ENCODE peak calls at places on chromosomes 3 and 15, in four cellular contexts. One of them, this sample, is unnamed.

GRCh38 chr3:149390772-149391212 is 13.3 kb upstream of the TM4SF1 start:
- DNase-seq in fibroblast of pulmonary artery: no peak
- DNase-seq in fibroblast of lung: no peak
- DNase-seq in neural progenitor cell: no peak
- DNase-seq in this sample: peak

GRCh38 chr3:193554790-193555189 is at the start of gene ATP13A4:
- DNase-seq in fibroblast of pulmonary artery: no peak
- DNase-seq in fibroblast of lung: no peak
- DNase-seq in neural progenitor cell: peak
- DNase-seq in this sample: no peak

GRCh38 chr15:40266828-40267304 is 16.0 kb downstream of the ANKRD63 start:
- DNase-seq in fibroblast of lung: peak
- DNase-seq in fibroblast of pulmonary artery: peak
- DNase-seq in neural progenitor cell: no peak
- DNase-seq in this sample: peak

GRCh38 chr15:48946088-48946839 is 17.5 kb downstream of the SHC4 start:
- DNase-seq in fibroblast of lung: peak
- DNase-seq in fibroblast of pulmonary artery: peak
- DNase-seq in neural progenitor cell: no peak
- DNase-seq in this sample: peak

GRCh38 chr3:45560270-45561020 is 34.1 kb upstream of the LIMD1 start:
- DNase-seq in fibroblast of pulmonary artery: peak
- DNase-seq in fibroblast of lung: peak
- DNase-seq in neural progenitor cell: no peak
- DNase-seq in this sample: no peak

GRCh38 chr3:158267015-158267414 is 157.1 kb downstream of the RSRC1 start:
- DNase-seq in fibroblast of lung: peak
- DNase-seq in neural progenitor cell: no peak
- DNase-seq in fibroblast of pulmonary artery: no peak
- DNase-seq in this sample: no peak

GRCh38 chr3:45227131-45227819 is 1.2 kb upstream of the TMEM158 start:
- DNase-seq in fibroblast of lung: no peak
- DNase-seq in neural progenitor cell: peak
- DNase-seq in fibroblast of pulmonary artery: peak
- DNase-seq in this sample: no peak

GRCh38 chr3:67362686-67363085 is 291.7 kb downstream of the SUCLG2 start:
- DNase-seq in neural progenitor cell: no peak
- DNase-seq in fibroblast of pulmonary artery: peak
- DNase-seq in fibroblast of lung: no peak
- DNase-seq in this sample: peak

GRCh38 chr15:101004500-101004899 is 85.3 kb downstream of the LRRK1 start:
- DNase-seq in neural progenitor cell: no peak
- DNase-seq in fibroblast of pulmonary artery: no peak
- DNase-seq in fibroblast of lung: no peak
- DNase-seq in this sample: no peak

GRCh38 chr3:127035672-127036071 is 52.8 kb downstream of the PLXNA1 start:
- DNase-seq in fibroblast of lung: peak
- DNase-seq in fibroblast of pulmonary artery: peak
- DNase-seq in neural progenitor cell: no peak
- DNase-seq in this sample: peak

GRCh38 chr15:68821190-68821897 is 649 bp upstream of the ANP32A start:
- DNase-seq in neural progenitor cell: no peak
- DNase-seq in fibroblast of pulmonary artery: no peak
- DNase-seq in fibroblast of lung: no peak
- DNase-seq in this sample: no peak

GRCh38 chr3:153400641-153401040 is 238.6 kb downstream of the RAP2B start:
- DNase-seq in fibroblast of lung: peak
- DNase-seq in neural progenitor cell: no peak
- DNase-seq in fibroblast of pulmonary artery: no peak
- DNase-seq in this sample: peak

GRCh38 chr3:65174713-65175112 is 486.9 kb upstream of the ADAMTS9 start:
- DNase-seq in fibroblast of lung: no peak
- DNase-seq in neural progenitor cell: no peak
- DNase-seq in fibroblast of pulmonary artery: no peak
- DNase-seq in this sample: no peak

GRCh38 chr15:68091743-68092142 is 37.6 kb downstream of the PIAS1 start:
- DNase-seq in neural progenitor cell: no peak
- DNase-seq in fibroblast of lung: no peak
- DNase-seq in fibroblast of pulmonary artery: no peak
- DNase-seq in this sample: no peak

GRCh38 chr3:159187232-159187631 is 385.4 kb downstream of the MFSD1 start:
- DNase-seq in fibroblast of lung: peak
- DNase-seq in neural progenitor cell: no peak
- DNase-seq in fibroblast of pulmonary artery: peak
- DNase-seq in this sample: no peak

GRCh38 chr3:194584866-194585265 is 48.4 kb downstream of the TMEM44 start:
- DNase-seq in neural progenitor cell: no peak
- DNase-seq in fibroblast of pulmonary artery: peak
- DNase-seq in fibroblast of lung: peak
- DNase-seq in this sample: no peak

GRCh38 chr15:45157974-45158373 is 28.2 kb downstream of the DUOX1 start:
- DNase-seq in neural progenitor cell: peak
- DNase-seq in fibroblast of lung: peak
- DNase-seq in fibroblast of pulmonary artery: peak
- DNase-seq in this sample: peak

GRCh38 chr3:56826831-56827722 is 25.3 kb upstream of the ARHGEF3 start:
- DNase-seq in fibroblast of pulmonary artery: peak
- DNase-seq in fibroblast of lung: peak
- DNase-seq in neural progenitor cell: no peak
- DNase-seq in this sample: no peak

GRCh38 chr3:45225465-45226205 is 452 bp downstream of the TMEM158 start:
- DNase-seq in fibroblast of pulmonary artery: peak
- DNase-seq in neural progenitor cell: peak
- DNase-seq in fibroblast of lung: no peak
- DNase-seq in this sample: no peak

GRCh38 chr3:172138792-172139507 is 99.6 kb downstream of the FNDC3B start:
- DNase-seq in neural progenitor cell: no peak
- DNase-seq in fibroblast of lung: no peak
- DNase-seq in fibroblast of pulmonary artery: peak
- DNase-seq in this sample: no peak

GRCh38 chr3:46334911-46335478 is 18.9 kb upstream of the CCR2 start:
- DNase-seq in neural progenitor cell: no peak
- DNase-seq in fibroblast of pulmonary artery: peak
- DNase-seq in fibroblast of lung: peak
- DNase-seq in this sample: peak

GRCh38 chr15:70269991-70270751 is 172.5 kb upstream of the TLE3 start:
- DNase-seq in fibroblast of lung: no peak
- DNase-seq in neural progenitor cell: no peak
- DNase-seq in fibroblast of pulmonary artery: peak
- DNase-seq in this sample: no peak

DNA sequence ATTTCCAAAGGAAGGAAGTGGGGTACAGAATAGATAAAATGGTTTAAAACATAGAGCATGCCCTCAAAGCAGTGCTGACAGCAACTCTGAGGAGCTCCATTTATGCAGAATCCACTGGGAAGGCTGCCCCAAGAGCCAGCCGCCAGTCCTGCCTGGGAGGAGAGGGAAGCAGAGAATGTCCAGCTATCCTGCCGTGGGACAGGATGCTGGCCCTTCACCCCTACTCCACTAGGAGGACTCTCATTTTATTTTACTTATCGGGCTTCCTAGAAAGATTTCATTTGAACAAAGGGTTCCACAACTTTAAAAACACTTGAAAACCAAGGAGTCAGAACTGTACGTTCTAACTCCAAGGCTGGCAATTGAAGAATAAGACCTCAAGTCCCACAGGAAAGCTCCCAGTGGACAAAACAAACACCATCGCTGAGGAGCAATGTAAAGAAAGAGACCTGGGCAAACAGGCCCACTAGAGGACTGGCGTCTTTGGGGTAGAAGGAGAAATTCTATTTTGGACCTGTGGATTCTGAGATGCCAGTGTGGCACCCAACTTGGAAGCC is 9.7 kb downstream of the SFMBT1 start:
- DNase-seq in neural progenitor cell: no peak
- DNase-seq in fibroblast of pulmonary artery: no peak
- DNase-seq in fibroblast of lung: no peak
- DNase-seq in this sample: no peak
- TF ChIP-seq CTCF in neural progenitor cell: no peak
- TF ChIP-seq CTCF in fibroblast of pulmonary artery: no peak
- TF ChIP-seq CTCF in fibroblast of lung: no peak
- TF ChIP-seq CTCF in this sample: no peak

GRCh38 chr3:170226426-170226960 is 4.3 kb downstream of the PRKCI start:
- DNase-seq in neural progenitor cell: no peak
- DNase-seq in fibroblast of pulmonary artery: peak
- DNase-seq in fibroblast of lung: peak
- DNase-seq in this sample: no peak

GRCh38 chr3:170225166-170225565 is 2.9 kb downstream of the PRKCI start:
- DNase-seq in fibroblast of pulmonary artery: no peak
- DNase-seq in fibroblast of lung: no peak
- DNase-seq in neural progenitor cell: no peak
- DNase-seq in this sample: no peak

GRCh38 chr3:170220871-170221270 is 1.4 kb upstream of the PRKCI start:
- DNase-seq in fibroblast of pulmonary artery: no peak
- DNase-seq in fibroblast of lung: no peak
- DNase-seq in neural progenitor cell: no peak
- DNase-seq in this sample: no peak

GRCh38 chr3:170221924-170222646 is at the start of gene PRKCI:
- DNase-seq in fibroblast of lung: peak
- DNase-seq in fibroblast of pulmonary artery: peak
- DNase-seq in neural progenitor cell: peak
- DNase-seq in this sample: peak

GRCh38 chr3:170222647-170223541 is 670 bp downstream of the PRKCI start:
- DNase-seq in neural progenitor cell: peak
- DNase-seq in fibroblast of pulmonary artery: peak
- DNase-seq in fibroblast of lung: peak
- DNase-seq in this sample: peak
- TF ChIP-seq CTCF in neural progenitor cell: no peak
- TF ChIP-seq CTCF in fibroblast of pulmonary artery: peak
- TF ChIP-seq CTCF in fibroblast of lung: peak
- TF ChIP-seq CTCF in this sample: no peak

GRCh38 chr15:65077981-65078352 is 1.4 kb downstream of the KBTBD13 start:
- DNase-seq in fibroblast of lung: no peak
- DNase-seq in neural progenitor cell: peak
- DNase-seq in fibroblast of pulmonary artery: peak
- DNase-seq in this sample: no peak
- TF ChIP-seq CTCF in fibroblast of lung: no peak
- TF ChIP-seq CTCF in neural progenitor cell: peak
- TF ChIP-seq CTCF in fibroblast of pulmonary artery: peak
- TF ChIP-seq CTCF in this sample: no peak

DNA sequence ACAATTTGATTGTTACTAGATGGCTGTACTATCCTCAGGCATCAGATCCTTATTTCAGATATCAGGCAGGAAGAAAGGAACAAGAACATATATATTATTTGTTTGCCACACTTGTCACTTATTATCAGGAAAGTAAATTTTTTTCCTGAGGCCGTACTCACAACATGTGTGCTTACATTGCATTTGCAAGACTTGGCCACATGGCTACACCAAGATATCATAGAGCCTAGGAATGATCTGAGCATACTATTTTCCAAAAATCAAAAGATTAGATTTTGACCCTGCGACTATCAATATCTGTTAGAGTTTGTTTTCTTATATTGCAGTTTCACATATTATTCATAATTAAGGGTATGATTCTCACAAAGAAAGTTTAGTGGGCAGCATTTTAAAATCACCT is 426.2 kb upstream of the BCHE start:
- DNase-seq in fibroblast of pulmonary artery: no peak
- DNase-seq in fibroblast of lung: peak
- DNase-seq in neural progenitor cell: no peak
- DNase-seq in this sample: no peak
- TF ChIP-seq CTCF in fibroblast of pulmonary artery: peak
- TF ChIP-seq CTCF in fibroblast of lung: peak
- TF ChIP-seq CTCF in neural progenitor cell: peak
- TF ChIP-seq CTCF in this sample: no peak

GRCh38 chr3:30606301-30607031 is at the start of gene TGFBR2:
- DNase-seq in fibroblast of lung: peak
- DNase-seq in neural progenitor cell: peak
- DNase-seq in fibroblast of pulmonary artery: peak
- DNase-seq in this sample: peak
- TF ChIP-seq CTCF in fibroblast of lung: no peak
- TF ChIP-seq CTCF in neural progenitor cell: peak
- TF ChIP-seq CTCF in fibroblast of pulmonary artery: no peak
- TF ChIP-seq CTCF in this sample: peak

GRCh38 chr3:38137615-38138346 is 680 bp upstream of the MYD88 start:
- DNase-seq in fibroblast of pulmonary artery: no peak
- DNase-seq in neural progenitor cell: peak
- DNase-seq in fibroblast of lung: no peak
- DNase-seq in this sample: no peak
- TF ChIP-seq CTCF in fibroblast of pulmonary artery: no peak
- TF ChIP-seq CTCF in neural progenitor cell: peak
- TF ChIP-seq CTCF in fibroblast of lung: no peak
- TF ChIP-seq CTCF in this sample: no peak

DNA sequence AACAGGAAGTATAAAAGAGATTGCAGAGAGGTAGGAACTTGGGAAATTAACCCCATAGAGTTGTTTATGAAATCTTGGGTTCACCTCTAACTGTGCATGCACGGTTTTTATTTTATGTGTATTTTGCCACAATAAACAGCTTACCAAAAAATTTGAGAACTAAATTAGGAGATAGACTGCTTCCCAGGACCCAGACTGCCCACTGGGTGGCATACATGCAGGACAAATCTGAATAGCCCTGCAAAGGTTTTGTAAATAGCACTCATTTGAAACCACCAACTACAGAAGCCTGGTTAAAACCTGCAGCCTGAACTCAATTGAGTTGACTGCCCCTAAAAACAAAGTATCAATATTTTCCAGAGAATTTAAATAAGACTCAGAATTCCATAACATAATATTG is 96.4 kb upstream of the SLCO2A1 start:
- DNase-seq in fibroblast of lung: peak
- DNase-seq in fibroblast of pulmonary artery: peak
- DNase-seq in neural progenitor cell: no peak
- DNase-seq in this sample: peak
- TF ChIP-seq CTCF in fibroblast of lung: no peak
- TF ChIP-seq CTCF in fibroblast of pulmonary artery: peak
- TF ChIP-seq CTCF in neural progenitor cell: peak
- TF ChIP-seq CTCF in this sample: no peak

This sample was measured in RWPE1.